ENCODE peak calls at places on chromosomes 5 and 9, in nine cellular contexts. Q is brain microvascular endothelial cell, I is pancreas, O is AG04450, W is SK-N-SH, Z is suprapubic skin, X is astrocyte of the cerebellum, A is AG10803, N is OCI-LY7. U is an unnamed sample.

GRCh38 chr5:132813599-132814440 is 718 bp downstream of the SOWAHA start:
- DNase-seq in Z (peak; percentile 79), A (no peak), Q (no peak), X (no peak), I (peak; percentile 69), O (no peak), N (no peak), W (peak; percentile 86), U (no peak)

GRCh38 chr5:40221796-40222195 is 457.9 kb upstream of the PTGER4 start:
- DNase-seq in Q (peak; percentile 84), X (peak; percentile 60), A (peak; percentile 84), I (no peak), N (no peak), W (no peak), Z (no peak), O (no peak), U (peak; percentile 82)

GRCh38 chr5:149406203-149406978 is 27.3 kb upstream of the IL17B start:
- DNase-seq in A (peak; percentile 98), N (no peak), Z (no peak), Q (peak; percentile 90), X (peak; percentile 52), O (peak; percentile 88), I (no peak), W (peak; percentile 83), U (peak; percentile 92)

GRCh38 chr5:50836356-50836755 is 169.9 kb downstream of the PARP8 start:
- DNase-seq in O (no peak), Z (no peak), I (no peak), Q (no peak), X (no peak), A (no peak), N (no peak), W (no peak), U (no peak)

GRCh38 chr9:68685770-68686169 is 19.3 kb upstream of the PIP5K1B start:
- DNase-seq in O (no peak), A (no peak), N (peak; percentile 85), Z (no peak), I (no peak), Q (no peak), X (no peak), W (peak; percentile 28), U (no peak)

GRCh38 chr5:67814569-67815311 is 400.8 kb upstream of the PIK3R1 start:
- DNase-seq in O (no peak), W (no peak), X (no peak), Q (no peak), Z (no peak), I (no peak), A (no peak), N (no peak), U (no peak)

GRCh38 chr9:130915096-130915447 is 18.5 kb upstream of the QRFP start:
- DNase-seq in I (no peak), W (no peak), N (no peak), Z (no peak), X (no peak), A (no peak), O (no peak), Q (no peak), U (no peak)

GRCh38 chr5:111834926-111835599 is 78.1 kb upstream of the NREP start:
- DNase-seq in Z (no peak), I (no peak), Q (no peak), N (no peak), W (no peak), A (peak; percentile 87), O (no peak), X (peak; percentile 16), U (peak; percentile 40)

GRCh38 chr5:40276426-40277102 is 403.2 kb upstream of the PTGER4 start:
- DNase-seq in N (no peak), Q (no peak), A (no peak), X (no peak), Z (no peak), O (no peak), I (no peak), W (no peak), U (no peak)

GRCh38 chr5:37844004-37844403 is 4.2 kb upstream of the GDNF start:
- DNase-seq in Z (no peak), X (no peak), I (no peak), O (no peak), Q (no peak), W (no peak), N (no peak), A (no peak), U (no peak)

GRCh38 chr5:138870611-138871010 is 4.5 kb downstream of the LRRTM2 start:
- DNase-seq in A (no peak), N (no peak), W (peak; percentile 21), Z (no peak), X (no peak), I (no peak), O (no peak), Q (no peak), U (peak; percentile 25)

GRCh38 chr5:139385061-139385889 is 2.2 kb upstream of the SLC23A1 start:
- DNase-seq in N (peak; percentile 63), I (no peak), W (no peak), Q (no peak), X (no peak), Z (no peak), A (no peak), O (no peak), U (no peak)

GRCh38 chr5:74953961-74954720 is 88.0 kb upstream of the FAM169A start:
- DNase-seq in X (no peak), A (peak; percentile 49), N (no peak), Q (peak; percentile 37), I (no peak), Z (no peak), O (no peak), W (no peak), U (peak; percentile 44)

GRCh38 chr5:39395521-39395920 is 29.3 kb downstream of the DAB2 start:
- DNase-seq in X (no peak), O (no peak), W (no peak), Q (no peak), I (no peak), A (no peak), N (no peak), Z (no peak), U (no peak)

GRCh38 chr5:36662291-36662851 is 56.0 kb downstream of the SLC1A3 start:
- DNase-seq in Q (no peak), A (peak; percentile 39), I (no peak), N (no peak), W (no peak), O (no peak), X (peak; percentile 95), Z (no peak), U (peak; percentile 87)

GRCh38 chr5:2044041-2044440 is 161.3 kb upstream of the IRX4 start:
- DNase-seq in I (no peak), Q (no peak), W (no peak), Z (no peak), N (no peak), X (no peak), A (no peak), O (no peak), U (no peak)

GRCh38 chr9:91361294-91362201 is at the start of gene AUH:
- DNase-seq in W (peak; percentile 98), A (peak; percentile 70), N (peak; percentile 89), O (no peak), X (peak; percentile 26), Q (peak; percentile 46), Z (peak; percentile 86), I (peak; percentile 97), U (peak; percentile 67)

GRCh38 chr5:2892601-2893000 is 141.1 kb upstream of the IRX2 start:
- DNase-seq in N (no peak), W (no peak), O (no peak), X (no peak), I (no peak), Q (no peak), Z (peak; percentile 20), A (no peak), U (no peak)

DNA sequence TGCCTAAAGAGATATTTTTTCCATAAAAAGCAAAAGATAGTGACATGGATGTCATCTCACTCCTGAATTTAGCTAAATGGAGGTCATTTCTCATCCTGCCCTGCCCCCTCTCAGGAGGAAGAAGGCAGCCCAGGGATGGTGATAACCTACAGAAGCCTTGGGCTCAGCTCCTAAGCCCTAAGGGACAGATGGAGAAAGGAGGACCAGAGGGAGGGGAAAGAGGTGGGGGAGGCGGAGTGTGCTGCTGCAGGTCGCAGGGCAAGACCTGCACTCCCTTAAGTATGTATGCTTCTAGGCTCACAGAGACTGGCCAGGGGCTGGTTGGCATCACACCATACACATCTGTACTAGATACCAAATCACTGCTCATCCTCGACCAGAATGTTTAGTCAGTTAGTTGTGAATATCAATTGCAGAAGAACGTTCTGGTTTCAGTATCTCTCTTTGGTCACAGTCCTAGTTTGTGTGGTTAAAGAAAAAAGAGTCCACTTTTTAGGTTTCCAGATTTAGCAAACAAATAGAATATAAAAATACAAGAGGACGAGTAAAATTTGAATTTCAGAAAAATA is 18.4 kb upstream of the CDKN2AIPNL start:
- DNase-seq in N (no peak), Z (no peak), I (no peak), O (no peak), A (no peak), W (no peak), Q (no peak), X (no peak), U (no peak)
- H3K4me3 ChIP-seq in N (no peak overlapping the region), Z (no peak overlapping the region), I (no peak overlapping the region), O (no peak overlapping the region), A (no peak overlapping the region), W (no peak overlapping the region), Q (no peak overlapping the region), X (no peak overlapping the region), U (no peak overlapping the region)

DNA sequence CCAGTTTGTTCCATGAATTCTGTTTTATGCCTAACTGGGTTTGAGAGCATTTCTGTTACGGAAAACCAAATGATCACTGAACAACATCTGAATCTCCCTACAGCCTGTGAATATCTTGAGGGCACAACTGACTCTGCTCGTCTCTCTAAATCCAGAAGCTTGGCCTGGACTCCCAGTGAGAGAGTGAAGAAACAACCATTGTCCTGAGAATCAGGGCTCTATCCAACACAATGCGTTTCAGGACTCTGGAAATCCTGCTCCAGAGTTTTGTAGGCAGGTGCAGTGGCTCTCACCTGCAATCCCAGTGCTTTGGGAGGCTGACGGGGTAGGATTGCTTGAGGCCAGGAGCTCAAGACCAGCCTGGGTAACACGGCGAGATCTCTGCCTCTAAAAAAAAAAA is 7.8 kb upstream of the MVB12B start:
- DNase-seq in N (no peak), I (no peak), Q (no peak), A (no peak), Z (no peak), X (no peak), O (no peak), W (no peak), U (no peak)
- TF ChIP-seq CTCF in N (no peak), I (no peak), Q (no peak), A (no peak), Z (no peak), X (no peak), O (no peak), W (no peak), U (no peak)

DNA sequence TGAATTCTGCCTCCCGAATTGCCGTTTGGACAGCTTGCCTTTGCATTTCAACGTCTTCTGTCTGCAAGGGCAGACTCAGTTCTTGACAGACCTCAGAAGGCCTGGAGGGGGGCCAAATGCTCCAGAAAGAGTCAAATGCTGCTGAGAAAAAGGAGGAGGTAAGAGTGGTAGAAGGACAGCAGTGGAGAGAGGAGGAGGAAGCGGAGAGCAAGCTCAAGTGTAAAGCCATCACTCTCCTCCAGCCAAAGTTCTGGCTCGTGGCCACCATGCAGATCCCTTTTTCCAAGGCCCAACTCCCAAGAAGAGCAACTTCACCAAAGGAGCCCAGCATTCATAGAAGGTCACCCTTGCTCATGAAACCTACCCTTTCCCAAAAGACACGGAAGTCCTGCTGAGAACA is 36.9 kb upstream of the SMIM23 start:
- DNase-seq in Z (no peak), W (no peak), X (no peak), N (no peak), A (no peak), Q (no peak), I (no peak), O (no peak), U (no peak)
- H3K4me3 ChIP-seq in Z (no peak overlapping the region), W (no peak overlapping the region), X (no peak overlapping the region), N (no peak overlapping the region), A (no peak overlapping the region), Q (no peak overlapping the region), I (no peak overlapping the region), O (no peak overlapping the region), U (no peak overlapping the region)

GRCh38 chr9:113943112-113944009 is 67.3 kb downstream of the ZNF618 start:
- DNase-seq in O (no peak), X (no peak), A (no peak), W (no peak), Z (no peak), N (no peak), I (no peak), Q (no peak), U (no peak)
- TF ChIP-seq CTCF in O (no peak), X (no peak), A (no peak), W (no peak), Z (no peak), N (no peak), I (no peak), Q (no peak), U (no peak)

U was measured in astrocyte of the spinal cord.